ENCODE peak calls at places on chromosomes 1 and 21, in eight cellular contexts. S is HEK293T, H is nucleus accumbens, N is GOT3, P is germinal center, X is GM13976, J is foreskin fibroblast, W is HFF-Myc. V is an unnamed sample.

GRCh38 chr1:235127774-235128452 is 724 bp downstream of the TOMM20 start:
- DNase-seq in H (no peak), X (no peak), W (no peak), S (no peak), N (no peak), P (peak; percentile 23), J (no peak), V (no peak)

GRCh38 chr1:167819849-167820683 is 93.9 kb downstream of the ADCY10 start:
- DNase-seq in H (peak; percentile 2), W (peak; percentile 67), S (peak; percentile 92), X (peak; percentile 81), P (peak; percentile 74), N (peak; percentile 78), J (peak; percentile 87), V (peak; percentile 72)

GRCh38 chr1:21297975-21298374 is 7.7 kb upstream of the ECE1 start:
- DNase-seq in P (no peak), W (no peak), X (no peak), N (no peak), J (no peak), H (no peak), S (no peak), V (no peak)

GRCh38 chr1:231383159-231383855 is 38.8 kb downstream of the EGLN1 start:
- DNase-seq in S (no peak), J (no peak), P (no peak), W (no peak), H (no peak), N (no peak), X (no peak), V (no peak)

GRCh38 chr21:17045214-17045835 is 467.5 kb upstream of the CXADR start:
- DNase-seq in N (no peak), W (peak; percentile 27), S (peak; percentile 36), X (no peak), H (no peak), P (no peak), J (peak; percentile 16), V (peak; percentile 8)

GRCh38 chr1:183279835-183280234 is 93.8 kb downstream of the LAMC2 start:
- DNase-seq in X (no peak), H (no peak), W (no peak), J (peak; percentile 74), S (no peak), N (peak; percentile 62), P (no peak), V (peak; percentile 72)

GRCh38 chr1:232751393-232752140 is 53.6 kb upstream of the MAP10 start:
- DNase-seq in N (no peak), J (no peak), S (no peak), H (no peak), W (no peak), X (no peak), P (no peak), V (no peak)

GRCh38 chr1:58477390-58477789 is 69.1 kb downstream of the OMA1 start:
- DNase-seq in W (no peak), S (no peak), X (no peak), H (no peak), J (peak; percentile 9), N (no peak), P (no peak), V (peak; percentile 8)

GRCh38 chr21:29387598-29387997 is 88.9 kb downstream of the BACH1 start:
- DNase-seq in N (no peak), J (no peak), P (no peak), H (no peak), X (no peak), W (no peak), S (no peak), V (no peak)

GRCh38 chr21:26007911-26008579 is 162.5 kb downstream of the APP start:
- DNase-seq in P (no peak), J (no peak), X (no peak), H (no peak), S (no peak), N (no peak), W (no peak), V (no peak)

GRCh38 chr1:25917996-25918395 is 11.8 kb upstream of the STMN1 start:
- DNase-seq in X (no peak), N (no peak), H (peak; percentile 17), W (no peak), P (no peak), S (no peak), J (no peak), V (no peak)

GRCh38 chr1:113166473-113166872 is 93.5 kb downstream of the LRIG2 start:
- DNase-seq in X (no peak), J (no peak), S (no peak), W (no peak), N (no peak), P (no peak), H (no peak), V (no peak)

GRCh38 chr1:113027449-113027848 is 45.5 kb upstream of the LRIG2 start:
- DNase-seq in X (no peak), N (no peak), J (no peak), H (no peak), W (no peak), S (no peak), P (no peak), V (no peak)

GRCh38 chr1:33099290-33100118 is 18.6 kb downstream of the AZIN2 start:
- DNase-seq in W (peak; percentile 100), J (peak; percentile 100), H (no peak), P (no peak), N (peak; percentile 92), S (no peak), X (peak; percentile 57), V (peak; percentile 100)

GRCh38 chr1:2435746-2436355 is 23.5 kb upstream of the PEX10 start:
- DNase-seq in H (no peak), X (no peak), W (no peak), J (no peak), P (no peak), S (no peak), N (no peak), V (no peak)

GRCh38 chr1:28503117-28503516 is 2.7 kb upstream of the RCC1 start:
- DNase-seq in S (no peak), N (no peak), H (no peak), X (no peak), P (no peak), J (no peak), W (no peak), V (no peak)

GRCh38 chr1:206461602-206462455 is 8.4 kb upstream of the IKBKE start:
- DNase-seq in N (no peak), W (no peak), P (peak; percentile 78), H (peak; percentile 24), J (peak; percentile 57), X (peak; percentile 83), S (peak; percentile 79), V (no peak)

GRCh38 chr1:244326757-244327156 is 125.0 kb downstream of the ADSS2 start:
- DNase-seq in H (no peak), P (no peak), X (no peak), S (no peak), N (no peak), W (no peak), J (no peak), V (no peak)

GRCh38 chr1:166902279-166902678 is 26.2 kb upstream of the TADA1 start:
- DNase-seq in J (peak; percentile 12), X (no peak), W (peak; percentile 37), H (no peak), S (no peak), P (no peak), N (no peak), V (no peak)

GRCh38 chr1:170175032-170175431 is 29.3 kb downstream of the NTMT2 start:
- DNase-seq in P (no peak), N (no peak), H (no peak), S (no peak), W (no peak), X (no peak), J (no peak), V (no peak)

GRCh38 chr21:46124926-46125845 is 27.3 kb downstream of the COL6A2 start:
- DNase-seq in J (no peak), P (no peak), S (no peak), N (no peak), W (no peak), H (no peak), X (no peak), V (no peak)

GRCh38 chr1:230855886-230856285 is 12.4 kb downstream of the C1orf198 start:
- DNase-seq in X (no peak), W (no peak), H (no peak), S (no peak), J (no peak), N (no peak), P (no peak), V (no peak)

GRCh38 chr1:63794927-63795326 is 21.1 kb downstream of the ROR1 start:
- DNase-seq in S (no peak), J (no peak), W (no peak), N (no peak), X (no peak), H (no peak), P (no peak), V (no peak)

GRCh38 chr1:236156512-236157208 is 14.3 kb downstream of the GPR137B start:
- DNase-seq in S (no peak), H (peak; percentile 16), N (no peak), P (peak; percentile 88), X (peak; percentile 92), W (no peak), J (no peak), V (no peak)

GRCh38 chr1:180632326-180633088 is 685 bp downstream of the XPR1 start:
- DNase-seq in X (peak; percentile 77), N (no peak), P (peak; percentile 70), W (no peak), J (peak; percentile 25), H (peak; percentile 64), S (peak; percentile 62), V (no peak)

GRCh38 chr21:31557421-31557955 is 102.0 kb upstream of the SOD1 start:
- DNase-seq in S (no peak), P (peak; percentile 7), H (peak; percentile 35), X (no peak), W (no peak), N (no peak), J (no peak), V (no peak)

GRCh38 chr1:218930879-218931278 is 242.8 kb upstream of the LYPLAL1 start:
- DNase-seq in P (no peak), S (no peak), X (no peak), J (peak; percentile 67), W (peak; percentile 86), N (peak; percentile 3), H (no peak), V (no peak)

GRCh38 chr1:109927908-109928307 is 17.3 kb downstream of the CSF1 start:
- DNase-seq in P (no peak), H (no peak), W (no peak), N (no peak), S (no peak), J (peak; percentile 66), X (no peak), V (peak; percentile 56)

GRCh38 chr1:87757700-87758099 is 429.0 kb downstream of the LMO4 start:
- DNase-seq in J (no peak), X (no peak), H (no peak), W (no peak), P (no peak), N (no peak), S (no peak), V (no peak)

V was measured in HS-27A.